ENCODE peak calls at places on chromosomes 13 and 19, in six cellular contexts. A is right lobe of liver, L is tibial artery, F is coronary artery, D is GM23338, J is uterus. K is an unnamed sample.

GRCh38 chr13:30690282-30691188 is 44.8 kb upstream of the ALOX5AP start:
- DNase-seq in D (no peak), L (peak; percentile 81), A (peak; percentile 59), J (peak; percentile 75), F (peak; percentile 80), K (no peak)

GRCh38 chr19:19750842-19751790 is 18.2 kb upstream of the ZNF14 start:
- DNase-seq in L (no peak), D (no peak), A (peak; percentile 39), J (no peak), F (peak; percentile 62), K (no peak)

GRCh38 chr13:112837371-112838037 is 131.5 kb upstream of the MCF2L start:
- DNase-seq in L (no peak), J (no peak), F (no peak), A (no peak), D (no peak), K (no peak)

GRCh38 chr19:38551450-38551813 is 66.3 kb downstream of the MAP4K1 start:
- DNase-seq in D (no peak), L (no peak), A (no peak), J (no peak), F (no peak), K (no peak)

GRCh38 chr13:76790519-76791289 is 95.5 kb downstream of the KCTD12 start:
- DNase-seq in J (no peak), D (no peak), F (no peak), L (no peak), A (no peak), K (no peak)

GRCh38 chr19:4971424-4971793 is 2.5 kb downstream of the KDM4B start:
- DNase-seq in A (peak; percentile 70), J (no peak), F (no peak), D (peak; percentile 82), L (no peak), K (no peak)

GRCh38 chr13:94006271-94006670 is 473.2 kb downstream of the DCT start:
- DNase-seq in J (no peak), A (no peak), D (peak; percentile 6), F (no peak), L (no peak), K (no peak)

GRCh38 chr13:47190696-47191095 is 293.8 kb upstream of the HTR2A start:
- DNase-seq in F (no peak), A (no peak), J (no peak), L (no peak), D (no peak), K (no peak)

GRCh38 chr19:33796164-33797100 is at the start of gene KCTD15:
- DNase-seq in J (peak; percentile 55), F (no peak), D (peak; percentile 64), L (no peak), A (peak; percentile 65), K (no peak)

GRCh38 chr19:47073574-47073973 is 25.1 kb upstream of the TMEM160 start:
- DNase-seq in J (no peak), A (no peak), F (no peak), L (no peak), D (no peak), K (no peak)

GRCh38 chr13:61030445-61030844 is 385.2 kb downstream of the PCDH20 start:
- DNase-seq in J (no peak), D (no peak), A (no peak), L (no peak), F (no peak), K (no peak)

GRCh38 chr13:26785845-26786630 is 25.5 kb upstream of the GPR12 start:
- DNase-seq in A (no peak), J (no peak), F (peak; percentile 71), L (no peak), D (peak; percentile 79), K (no peak)

GRCh38 chr13:26787961-26788360 is 27.4 kb upstream of the GPR12 start:
- DNase-seq in J (no peak), D (no peak), F (peak; percentile 0), L (no peak), A (no peak), K (no peak)

GRCh38 chr13:26786651-26787295 is 26.2 kb upstream of the GPR12 start:
- DNase-seq in F (peak; percentile 1), D (no peak), A (no peak), L (no peak), J (no peak), K (no peak)

DNA sequence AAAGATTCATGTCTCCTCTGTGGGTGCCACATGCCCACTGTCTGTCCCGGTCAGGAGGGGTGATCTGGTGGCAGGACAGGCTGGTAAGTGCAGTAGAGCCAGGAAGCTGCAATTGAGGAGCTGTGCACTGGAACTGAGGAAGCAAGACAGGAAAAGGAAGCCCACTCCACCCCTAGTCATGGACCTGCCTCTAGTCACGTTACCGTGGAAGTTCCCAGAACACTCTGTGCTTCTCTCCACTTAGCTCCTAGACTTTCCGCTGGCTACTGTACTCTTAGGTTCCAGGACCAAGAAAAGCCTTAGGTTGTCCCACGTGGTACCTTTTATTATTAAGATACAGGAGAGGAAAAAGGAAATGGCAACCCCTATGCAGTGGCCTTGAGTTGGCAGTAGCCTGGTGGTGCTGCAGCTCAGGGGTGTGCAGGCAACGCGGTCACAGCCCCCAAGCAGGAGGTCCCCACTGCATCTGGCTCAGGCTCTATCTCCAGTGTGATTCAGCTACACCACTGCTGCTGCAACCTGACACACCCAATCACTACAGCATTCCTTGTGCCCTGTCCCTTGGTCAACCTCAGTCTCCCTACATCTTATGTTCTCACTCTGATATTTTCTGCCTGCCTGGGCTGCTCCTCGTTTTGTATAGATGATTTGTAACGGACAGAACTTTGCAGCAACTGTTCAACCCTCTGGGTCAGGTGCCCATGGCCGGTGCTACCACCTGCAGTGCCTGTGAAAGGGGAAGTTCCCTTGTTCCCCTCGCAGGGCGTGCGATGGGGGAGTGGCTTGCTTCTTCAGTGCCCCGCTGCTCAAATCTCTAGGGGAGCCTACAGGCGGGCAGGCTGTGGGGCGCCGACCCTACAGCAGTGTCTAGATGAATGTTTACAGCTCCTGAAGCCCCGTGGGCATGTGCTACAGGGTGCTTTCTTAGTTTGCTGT is 24.4 kb upstream of the GPR12 start:
- DNase-seq in L (no peak), F (peak; percentile 56), J (no peak), A (no peak), D (peak; percentile 53), K (no peak)
- H3K27ac ChIP-seq in L (no peak overlapping the region), F (peak overlapping the region; percentile 59), J (no peak overlapping the region), A (no peak overlapping the region), D (no peak overlapping the region), K (no peak overlapping the region)

DNA sequence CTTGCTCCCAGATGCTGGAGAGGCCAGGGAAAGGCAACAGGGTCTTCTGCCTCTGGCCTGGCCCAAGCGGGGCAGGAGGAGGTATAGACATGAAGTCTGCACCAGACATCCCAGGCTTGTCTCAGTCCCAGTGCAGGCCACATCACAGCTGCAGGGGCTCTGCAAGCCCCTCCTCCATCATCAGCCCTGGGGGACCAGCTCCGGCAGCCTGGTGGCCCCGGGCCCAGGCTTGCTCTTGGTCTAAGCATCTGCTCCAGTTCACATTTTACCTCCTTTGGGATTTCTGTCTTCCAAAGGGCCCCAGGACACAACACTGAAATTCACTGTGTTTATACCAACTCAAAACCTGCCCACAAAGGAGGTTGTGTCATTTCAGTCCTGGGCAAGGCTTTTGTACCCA is 359.4 kb downstream of the ZNF536 start:
- DNase-seq in D (no peak), F (no peak), L (no peak), J (no peak), A (no peak), K (no peak)
- TF ChIP-seq CTCF in D (no peak), F (no peak), L (no peak), J (no peak), A (no peak), K (no peak)

GRCh38 chr13:33181264-33181663 is 104.3 kb downstream of the STARD13 start:
- DNase-seq in F (no peak), J (no peak), D (no peak), A (no peak), L (no peak), K (no peak)
- H3K27ac ChIP-seq in F (no peak overlapping the region), J (no peak overlapping the region), D (no peak overlapping the region), A (no peak overlapping the region), L (no peak overlapping the region), K (no peak overlapping the region)

GRCh38 chr19:36973021-36973843 is 57.1 kb downstream of the ZNF568 start:
- DNase-seq in J (peak; percentile 79), D (peak; percentile 95), A (peak; percentile 90), F (peak; percentile 85), L (peak; percentile 91), K (peak; percentile 44)
- TF ChIP-seq CTCF in J (peak; percentile 95), D (peak; percentile 92), A (peak; percentile 89), F (peak; percentile 86), L (peak; percentile 84), K (peak; percentile 90)

GRCh38 chr19:1455002-1455335 is 5.0 kb downstream of the APC2 start:
- DNase-seq in J (no peak), L (no peak), F (no peak), A (no peak), D (no peak), K (no peak)

GRCh38 chr19:1456121-1456900 is 6.4 kb downstream of the APC2 start:
- DNase-seq in A (no peak), D (peak; percentile 0), F (no peak), L (no peak), J (no peak), K (no peak)

GRCh38 chr19:1453525-1454371 is 3.8 kb downstream of the APC2 start:
- DNase-seq in F (no peak), L (no peak), A (no peak), J (no peak), D (peak; percentile 56), K (no peak)

GRCh38 chr19:1457031-1457739 is 7.3 kb downstream of the APC2 start:
- DNase-seq in F (no peak), J (no peak), D (peak; percentile 82), A (no peak), L (no peak), K (no peak)

DNA sequence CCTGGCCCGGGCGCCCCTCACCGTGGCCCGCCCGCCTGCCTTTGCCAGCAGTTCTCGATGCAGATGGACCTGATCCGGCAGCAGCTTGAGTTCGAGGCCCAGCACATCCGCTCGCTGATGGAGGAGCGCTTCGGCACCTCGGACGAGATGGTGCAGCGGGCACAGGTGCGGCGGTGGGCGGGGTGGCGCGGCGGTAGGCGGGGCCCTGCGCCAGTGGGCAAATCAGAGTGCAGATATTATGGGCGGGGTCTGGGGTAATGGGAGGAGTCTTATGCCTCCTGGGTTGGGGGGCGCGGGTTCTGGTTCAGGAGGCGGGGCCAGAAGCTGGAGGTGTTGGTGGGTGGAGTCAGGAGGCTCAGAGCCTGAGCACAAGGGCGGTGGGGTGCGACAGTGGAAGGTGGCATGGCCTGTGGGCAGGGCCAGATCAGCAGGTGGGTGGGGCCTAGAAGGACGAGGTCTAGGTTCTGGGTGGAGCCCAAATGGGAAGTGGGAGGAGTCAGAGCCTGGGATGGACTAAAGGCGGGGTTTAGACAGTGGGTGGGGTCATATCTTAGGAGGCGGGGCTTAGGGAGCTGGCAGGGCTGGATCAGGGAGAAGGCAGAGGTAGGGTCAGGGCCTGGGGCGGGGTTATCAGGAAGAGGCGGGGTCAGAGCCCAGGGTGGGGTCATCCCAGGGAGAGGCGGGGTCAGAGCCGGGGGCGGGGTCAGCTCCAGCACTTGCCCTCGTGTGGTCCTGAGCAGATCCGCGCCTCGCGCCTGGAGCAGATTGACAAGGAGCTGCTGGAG is 5.6 kb downstream of the APC2 start:
- DNase-seq in F (no peak), A (peak; percentile 59), L (no peak), J (no peak), D (peak; percentile 100), K (peak; percentile 14)
- H3K27ac ChIP-seq in F (no peak overlapping the region), A (no peak overlapping the region), L (no peak overlapping the region), J (no peak overlapping the region), D (no peak overlapping the region), K (no peak overlapping the region)

DNA sequence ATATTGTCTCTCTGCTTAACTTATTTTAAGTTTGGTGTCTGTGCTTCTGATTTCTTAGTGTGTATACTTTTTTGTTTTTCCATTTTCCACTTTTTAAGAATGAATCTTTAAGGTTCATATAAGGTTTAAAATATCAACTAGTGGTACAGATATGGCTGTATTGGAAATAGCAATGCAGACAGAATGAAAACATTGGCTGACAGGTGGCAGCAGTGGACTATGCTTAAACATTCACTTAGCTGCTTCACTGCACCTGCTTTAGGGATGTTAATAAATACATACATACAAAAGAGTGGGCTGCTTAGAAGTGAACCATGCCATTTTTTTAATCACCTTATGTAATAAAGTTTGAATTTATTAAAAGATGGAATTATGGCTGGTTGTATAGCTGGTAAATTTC is 27.3 kb downstream of the TM9SF2 start:
- DNase-seq in A (no peak), F (no peak), L (no peak), D (no peak), J (no peak), K (no peak)
- TF ChIP-seq CTCF in A (peak; percentile 45), F (no peak), L (no peak), D (peak; percentile 46), J (no peak), K (no peak)